ENCODE peak calls at places on chromosome 21, in six cellular contexts. L, Z, R, J, T and E are unnamed samples.

GRCh38 chr21:31310750-31311149 is 33.3 kb downstream of the TIAM1 start:
- DNase-seq in T (no peak), J (peak; percentile 13), Z (no peak), R (no peak), L (no peak), E (no peak)

GRCh38 chr21:38181101-38181500 is 75.7 kb upstream of the KCNJ15 start:
- DNase-seq in L (peak; percentile 15), Z (no peak), R (no peak), J (peak; percentile 71), T (no peak), E (no peak)

GRCh38 chr21:42568834-42569731 is 55.4 kb downstream of the SLC37A1 start:
- DNase-seq in J (no peak), L (no peak), Z (no peak), R (no peak), T (no peak), E (no peak)

GRCh38 chr21:18603246-18603645 is 199.7 kb upstream of the TMPRSS15 start:
- DNase-seq in J (no peak), Z (no peak), T (no peak), L (no peak), R (no peak), E (no peak)

GRCh38 chr21:28154121-28154520 is 838.6 kb downstream of the LTN1 start:
- DNase-seq in Z (no peak), R (no peak), L (peak; percentile 25), T (no peak), J (no peak), E (no peak)

GRCh38 chr21:34345892-34346291 is 17.9 kb upstream of the KCNE2 start:
- DNase-seq in L (no peak), J (no peak), T (no peak), R (no peak), Z (no peak), E (no peak)

GRCh38 chr21:39010629-39011404 is 172.4 kb downstream of the PSMG1 start:
- DNase-seq in J (no peak), L (no peak), Z (no peak), T (no peak), R (no peak), E (no peak)

GRCh38 chr21:17794631-17795030 is 24.5 kb downstream of the C21orf91 start:
- DNase-seq in L (no peak), Z (no peak), T (no peak), J (no peak), R (no peak), E (no peak)

GRCh38 chr21:27590271-27590670 is 623.4 kb upstream of the ADAMTS5 start:
- DNase-seq in R (no peak), T (no peak), Z (no peak), L (peak; percentile 89), J (peak; percentile 93), E (peak; percentile 88)

GRCh38 chr21:42042651-42043050 is 28.5 kb upstream of the UMODL1 start:
- DNase-seq in Z (no peak), J (no peak), T (no peak), R (no peak), L (no peak), E (no peak)

GRCh38 chr21:42553435-42553834 is 39.8 kb downstream of the SLC37A1 start:
- DNase-seq in J (no peak), R (peak; percentile 58), L (peak; percentile 13), T (no peak), Z (no peak), E (no peak)

GRCh38 chr21:42145569-42146250 is 73.2 kb upstream of the ABCG1 start:
- DNase-seq in L (peak; percentile 69), J (peak; percentile 53), R (peak; percentile 65), Z (peak; percentile 62), T (peak; percentile 63), E (no peak)

GRCh38 chr21:16037386-16037785 is 307.6 kb downstream of the USP25 start:
- DNase-seq in T (no peak), Z (no peak), J (no peak), L (no peak), R (no peak), E (no peak)

GRCh38 chr21:41895643-41896493 is 16.7 kb upstream of the PRDM15 start:
- DNase-seq in L (no peak), J (no peak), R (no peak), T (no peak), Z (no peak), E (no peak)

GRCh38 chr21:42575111-42575510 is 61.5 kb downstream of the SLC37A1 start:
- DNase-seq in J (no peak), Z (no peak), T (no peak), R (no peak), L (no peak), E (no peak)

GRCh38 chr21:39184050-39184980 is 1.1 kb upstream of the PSMG1 start:
- DNase-seq in J (no peak), Z (no peak), T (no peak), R (no peak), L (no peak), E (no peak)

GRCh38 chr21:25107708-25108107 is 499.6 kb downstream of the MRPL39 start:
- DNase-seq in Z (no peak), T (no peak), R (no peak), L (peak; percentile 79), J (peak; percentile 92), E (peak; percentile 66)

GRCh38 chr21:28337319-28337718 is 655.4 kb downstream of the LTN1 start:
- DNase-seq in T (no peak), R (no peak), Z (no peak), L (peak; percentile 90), J (peak; percentile 79), E (no peak)

GRCh38 chr21:26883768-26884167 is 38.6 kb upstream of the ADAMTS1 start:
- DNase-seq in T (no peak), Z (no peak), R (no peak), J (peak; percentile 52), L (peak; percentile 37), E (peak; percentile 47)

GRCh38 chr21:42237577-42237976 is 18.6 kb downstream of the ABCG1 start:
- DNase-seq in R (no peak), J (no peak), L (no peak), Z (no peak), T (no peak), E (no peak)

GRCh38 chr21:21688877-21689276 is 690.7 kb downstream of the NCAM2 start:
- DNase-seq in Z (no peak), R (no peak), L (peak; percentile 6), T (no peak), J (peak; percentile 50), E (no peak)

GRCh38 chr21:25564349-25564948 is 42.8 kb downstream of the MRPL39 start:
- DNase-seq in J (no peak), L (no peak), R (no peak), T (no peak), Z (no peak), E (no peak)

GRCh38 chr21:42097860-42098259 is 26.7 kb downstream of the UMODL1 start:
- DNase-seq in Z (peak; percentile 71), L (peak; percentile 97), T (no peak), J (peak; percentile 98), R (peak; percentile 76), E (peak; percentile 95)

GRCh38 chr21:41878831-41879189 is 334 bp downstream of the PRDM15 start:
- DNase-seq in R (peak; percentile 80), L (peak; percentile 84), Z (peak; percentile 81), J (peak; percentile 73), T (peak; percentile 81), E (peak; percentile 65)

GRCh38 chr21:26710155-26710554 is 135.1 kb downstream of the ADAMTS1 start:
- DNase-seq in J (no peak), Z (no peak), R (no peak), T (no peak), L (no peak), E (no peak)

GRCh38 chr21:31967334-31967733 is 94.5 kb downstream of the HUNK start:
- DNase-seq in J (no peak), T (no peak), L (no peak), Z (no peak), R (no peak), E (no peak)

DNA sequence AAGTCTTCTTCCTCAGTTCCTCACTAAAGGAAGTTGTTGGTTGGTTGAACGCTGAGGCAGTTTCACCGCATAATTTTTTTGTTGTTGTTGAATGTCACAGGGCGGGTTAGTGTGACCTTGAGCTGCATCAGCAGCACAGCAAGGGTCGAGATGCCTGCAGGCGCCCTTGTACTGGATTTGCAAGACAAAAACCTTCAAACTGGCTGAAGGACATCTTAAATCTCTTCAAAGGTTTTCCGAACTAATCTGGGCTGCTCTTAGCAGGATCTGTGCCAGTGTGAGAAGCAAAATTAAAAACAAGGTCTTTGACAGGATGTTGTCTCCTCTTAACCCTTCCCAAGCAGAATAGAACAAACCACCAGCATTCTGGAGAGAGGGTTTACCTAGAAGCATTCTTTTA is 59.4 kb downstream of the NRIP1 start:
- DNase-seq in J (no peak), T (no peak), Z (no peak), L (no peak), R (no peak), E (no peak)
- H3K4me3 ChIP-seq in J (peak overlapping the region; percentile 14), T (no peak overlapping the region), Z (no peak overlapping the region), L (no peak overlapping the region), R (no peak overlapping the region), E (peak overlapping the region; percentile 2)

GRCh38 chr21:29938968-29939858 is 583 bp downstream of the GRIK1 start:
- DNase-seq in J (peak; percentile 2), Z (no peak), L (no peak), R (no peak), T (no peak), E (no peak)
- H3K4me3 ChIP-seq in J (peak overlapping the region; percentile 39), Z (no peak overlapping the region), L (peak overlapping the region; percentile 44), R (no peak overlapping the region), T (peak overlapping the region; percentile 43), E (peak overlapping the region; percentile 52)

DNA sequence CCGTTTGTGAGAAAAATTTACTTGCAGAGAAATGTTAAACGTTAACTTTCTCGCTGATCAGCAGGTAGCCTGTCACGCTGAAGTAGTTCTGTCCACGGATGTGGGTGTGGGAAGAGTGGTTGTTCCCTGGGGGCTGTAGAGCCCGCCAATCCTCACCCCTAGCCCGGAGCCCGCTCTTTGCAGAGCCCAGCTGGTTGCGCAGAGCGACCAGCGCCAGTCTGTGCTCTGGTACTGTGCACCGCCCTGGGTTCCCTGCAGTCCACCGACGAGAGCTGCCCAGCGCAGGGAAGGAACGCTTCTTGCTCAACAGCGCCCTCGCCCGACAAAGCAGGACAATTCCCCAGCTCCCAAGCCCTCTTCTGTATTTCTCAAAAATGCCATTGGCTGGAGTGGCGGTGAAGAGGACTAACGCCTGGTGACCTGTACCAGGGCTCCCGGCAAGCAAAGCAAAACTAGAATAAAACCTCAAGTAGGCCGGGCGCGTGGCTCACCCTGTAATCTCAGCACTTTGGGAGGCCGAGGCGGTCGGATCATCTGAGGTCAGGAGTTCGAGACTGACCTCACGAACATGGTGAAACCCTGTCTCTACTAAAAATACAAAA is 3.3 kb downstream of the RIPPLY3 start:
- DNase-seq in L (peak; percentile 82), T (peak; percentile 91), J (peak; percentile 81), Z (peak; percentile 89), R (peak; percentile 89), E (peak; percentile 49)
- H3K4me3 ChIP-seq in L (peak overlapping the region; percentile 58), T (peak overlapping the region; percentile 40), J (peak overlapping the region; percentile 26), Z (no peak overlapping the region), R (peak overlapping the region; percentile 16), E (peak overlapping the region; percentile 40)

GRCh38 chr21:33025106-33025470 is 647 bp upstream of the OLIG2 start:
- DNase-seq in L (no peak), T (no peak), J (no peak), Z (no peak), R (no peak), E (no peak)

GRCh38 chr21:33023574-33024277 is 2.0 kb upstream of the OLIG2 start:
- DNase-seq in R (no peak), L (peak; percentile 8), T (no peak), Z (no peak), J (no peak), E (no peak)

GRCh38 chr21:33025471-33026298 is at the start of gene OLIG2:
- DNase-seq in L (no peak), R (no peak), J (no peak), Z (no peak), T (no peak), E (no peak)

GRCh38 chr21:33022828-33023573 is 2.7 kb upstream of the OLIG2 start:
- DNase-seq in L (no peak), J (no peak), Z (no peak), T (no peak), R (no peak), E (no peak)

GRCh38 chr21:33024278-33025103 is 1.2 kb upstream of the OLIG2 start:
- DNase-seq in J (no peak), Z (no peak), L (no peak), R (no peak), T (no peak), E (no peak)
- H3K4me3 ChIP-seq in J (no peak overlapping the region), Z (no peak overlapping the region), L (no peak overlapping the region), R (no peak overlapping the region), T (no peak overlapping the region), E (no peak overlapping the region)